ENCODE peak calls at places on chromosomes 13 and 19, in seven cellular contexts. Z is NCI-H446 treated with DMSO at 0.1 percent for 48 hours; A is stimulated activated CD4-positive, alpha-beta T cell treated with anti-CD3 and anti-CD28 coated beads, Interleukin-4, amount 100 ng/mL, for 48 hours; D is mesendoderm; V is fibroblast of the aortic adventitia; J is Right ventricle myocardium superior; F is hepatocyte. C is an unnamed sample.

GRCh38 chr19:16262618-16263017 is 62.0 kb upstream of the KLF2 start:
- DNase-seq in A (no peak), V (peak), J (no peak), Z (no peak), F (peak), D (peak), C (peak)

GRCh38 chr13:76758257-76758656 is 127.9 kb downstream of the KCTD12 start:
- DNase-seq in Z (no peak), F (no peak), D (peak), V (peak), J (no peak), A (no peak), C (peak)

GRCh38 chr19:3494051-3494450 is 6.4 kb downstream of the DOHH start:
- DNase-seq in J (no peak), F (no peak), D (peak), A (peak), V (no peak), Z (no peak), C (no peak)

GRCh38 chr13:76474356-76474755 is 411.8 kb downstream of the KCTD12 start:
- DNase-seq in J (no peak), V (peak), A (no peak), F (no peak), D (no peak), Z (peak), C (peak)

GRCh38 chr19:35856546-35857149 is at the start of gene KIRREL2:
- DNase-seq in Z (no peak), J (no peak), D (peak), A (no peak), V (no peak), F (peak), C (no peak)

GRCh38 chr13:73171242-73171641 is 112.4 kb downstream of the KLF5 start:
- DNase-seq in Z (no peak), D (no peak), J (no peak), A (no peak), V (no peak), F (peak), C (no peak)

GRCh38 chr13:73556902-73557301 is 498.1 kb downstream of the KLF5 start:
- DNase-seq in D (no peak), J (no peak), Z (no peak), V (no peak), A (no peak), F (peak), C (no peak)

GRCh38 chr19:49151339-49152217 is 3.6 kb downstream of the HRC start:
- DNase-seq in V (peak), Z (peak), D (peak), F (peak), J (peak), A (peak), C (peak)